ENCODE peak calls at places on chromosomes 11 and 22, in five cellular contexts. One of them, this sample, is unnamed.

GRCh38 chr22:47171441-47172221 is 409.2 kb downstream of the TBC1D22A start:
- DNase-seq in stomach: no peak
- DNase-seq in colonic mucosa: no peak
- DNase-seq in fibroblast of lung: no peak
- DNase-seq in body of pancreas: peak
- DNase-seq in this sample: no peak

GRCh38 chr22:46827781-46828180 is 65.3 kb downstream of the TBC1D22A start:
- DNase-seq in stomach: no peak
- DNase-seq in body of pancreas: no peak
- DNase-seq in fibroblast of lung: no peak
- DNase-seq in colonic mucosa: no peak
- DNase-seq in this sample: no peak

GRCh38 chr11:71420455-71421241 is 27.5 kb downstream of the DHCR7 start:
- DNase-seq in body of pancreas: peak
- DNase-seq in stomach: peak
- DNase-seq in colonic mucosa: peak
- DNase-seq in fibroblast of lung: peak
- DNase-seq in this sample: peak

GRCh38 chr22:40633036-40633435 is 3.5 kb downstream of the MRTFA start:
- DNase-seq in stomach: no peak
- DNase-seq in fibroblast of lung: no peak
- DNase-seq in colonic mucosa: no peak
- DNase-seq in body of pancreas: no peak
- DNase-seq in this sample: no peak

GRCh38 chr11:128299132-128299726 is 288.1 kb downstream of the ETS1 start:
- DNase-seq in body of pancreas: no peak
- DNase-seq in stomach: no peak
- DNase-seq in fibroblast of lung: peak
- DNase-seq in colonic mucosa: no peak
- DNase-seq in this sample: no peak

GRCh38 chr11:88103337-88104206 is 71.7 kb downstream of the RAB38 start:
- DNase-seq in body of pancreas: peak
- DNase-seq in stomach: no peak
- DNase-seq in fibroblast of lung: peak
- DNase-seq in colonic mucosa: peak
- DNase-seq in this sample: peak

GRCh38 chr11:72483412-72484186 is 49.3 kb upstream of the CLPB start:
- DNase-seq in body of pancreas: no peak
- DNase-seq in colonic mucosa: peak
- DNase-seq in stomach: no peak
- DNase-seq in fibroblast of lung: peak
- DNase-seq in this sample: peak

GRCh38 chr22:20616451-20617043 is 109.1 kb downstream of the MED15 start:
- DNase-seq in body of pancreas: no peak
- DNase-seq in fibroblast of lung: no peak
- DNase-seq in stomach: no peak
- DNase-seq in colonic mucosa: no peak
- DNase-seq in this sample: no peak

GRCh38 chr11:62694455-62695167 is 5.3 kb upstream of the LRRN4CL start:
- DNase-seq in body of pancreas: peak
- DNase-seq in stomach: peak
- DNase-seq in fibroblast of lung: peak
- DNase-seq in colonic mucosa: peak
- DNase-seq in this sample: peak

GRCh38 chr11:33695051-33695566 is 5.5 kb downstream of the C11orf91 start:
- DNase-seq in body of pancreas: peak
- DNase-seq in stomach: peak
- DNase-seq in fibroblast of lung: no peak
- DNase-seq in colonic mucosa: no peak
- DNase-seq in this sample: no peak

GRCh38 chr22:19873960-19874306 is 19.3 kb upstream of the GNB1L start:
- DNase-seq in body of pancreas: peak
- DNase-seq in stomach: no peak
- DNase-seq in colonic mucosa: peak
- DNase-seq in fibroblast of lung: no peak
- DNase-seq in this sample: no peak

GRCh38 chr22:49210606-49211005 is 617.1 kb downstream of the BRD1 start:
- DNase-seq in colonic mucosa: no peak
- DNase-seq in stomach: no peak
- DNase-seq in fibroblast of lung: no peak
- DNase-seq in body of pancreas: no peak
- DNase-seq in this sample: no peak

GRCh38 chr11:14578551-14578956 is 58.4 kb upstream of the PSMA1 start:
- DNase-seq in stomach: peak
- DNase-seq in fibroblast of lung: peak
- DNase-seq in colonic mucosa: peak
- DNase-seq in body of pancreas: no peak
- DNase-seq in this sample: no peak

GRCh38 chr22:30262917-30263741 is 3.5 kb downstream of the OSM start:
- DNase-seq in body of pancreas: peak
- DNase-seq in fibroblast of lung: peak
- DNase-seq in stomach: peak
- DNase-seq in colonic mucosa: peak
- DNase-seq in this sample: no peak

GRCh38 chr11:128458316-128458715 is 129.0 kb downstream of the ETS1 start:
- DNase-seq in fibroblast of lung: peak
- DNase-seq in colonic mucosa: no peak
- DNase-seq in body of pancreas: no peak
- DNase-seq in stomach: no peak
- DNase-seq in this sample: peak

GRCh38 chr11:45145083-45145420 is 1.4 kb upstream of the PRDM11 start:
- DNase-seq in colonic mucosa: no peak
- DNase-seq in body of pancreas: no peak
- DNase-seq in stomach: no peak
- DNase-seq in fibroblast of lung: no peak
- DNase-seq in this sample: no peak

GRCh38 chr22:37069319-37069718 is 17.8 kb downstream of the KCTD17 start:
- DNase-seq in body of pancreas: no peak
- DNase-seq in stomach: no peak
- DNase-seq in colonic mucosa: no peak
- DNase-seq in fibroblast of lung: no peak
- DNase-seq in this sample: no peak

GRCh38 chr11:73047773-73048371 is 94.2 kb downstream of the FCHSD2 start:
- DNase-seq in fibroblast of lung: no peak
- DNase-seq in stomach: no peak
- DNase-seq in colonic mucosa: no peak
- DNase-seq in body of pancreas: no peak
- DNase-seq in this sample: no peak

GRCh38 chr22:19044381-19044780 is 77.8 kb downstream of the DGCR2 start:
- DNase-seq in stomach: no peak
- DNase-seq in fibroblast of lung: no peak
- DNase-seq in body of pancreas: no peak
- DNase-seq in colonic mucosa: no peak
- DNase-seq in this sample: no peak

GRCh38 chr11:6817668-6818067 is 18.2 kb upstream of the OR6A2 start:
- DNase-seq in colonic mucosa: no peak
- DNase-seq in stomach: no peak
- DNase-seq in body of pancreas: no peak
- DNase-seq in fibroblast of lung: no peak
- DNase-seq in this sample: no peak

DNA sequence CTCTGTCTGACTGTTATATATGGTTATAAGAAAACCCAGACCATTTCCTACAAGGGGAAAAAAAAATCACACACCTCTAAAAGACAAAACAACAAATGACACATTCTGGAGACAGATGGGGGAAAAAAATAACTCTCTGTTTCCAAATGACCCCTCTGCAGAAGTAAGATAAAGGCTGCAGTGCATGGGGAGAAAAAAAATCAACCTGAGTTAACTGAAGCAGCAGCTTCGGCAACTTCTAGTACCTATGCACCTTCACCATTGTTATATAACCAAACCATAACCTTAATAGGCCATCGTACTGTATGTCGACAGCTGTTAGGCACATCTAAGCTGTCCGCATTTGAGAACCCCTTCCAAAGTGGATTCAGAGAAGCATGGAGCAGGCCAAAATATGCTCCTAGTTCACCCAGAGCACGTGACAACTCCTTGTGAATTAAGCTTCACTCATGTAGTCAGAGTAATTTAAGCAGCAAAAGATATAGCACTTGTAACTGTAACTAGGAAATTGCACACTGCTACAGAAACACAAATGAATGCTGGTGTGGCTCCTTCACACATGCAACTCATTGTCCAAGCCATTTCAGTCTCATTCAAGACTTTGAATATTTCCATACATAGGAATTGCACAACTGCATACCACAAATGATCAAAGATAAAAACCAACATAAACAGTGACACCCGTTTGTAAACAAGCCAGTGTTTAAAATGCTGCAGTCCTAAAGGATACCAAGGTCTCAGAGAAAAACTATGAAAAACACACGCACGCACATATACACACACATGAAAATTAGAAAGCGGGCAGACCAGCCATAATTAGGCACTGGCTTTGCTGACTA is 2.7 kb downstream of the SIK3 start:
- DNase-seq in body of pancreas: no peak
- DNase-seq in stomach: no peak
- DNase-seq in colonic mucosa: no peak
- DNase-seq in fibroblast of lung: peak
- DNase-seq in this sample: no peak
- H3K27ac ChIP-seq in body of pancreas: no peak
- H3K27ac ChIP-seq in stomach: peak
- H3K27ac ChIP-seq in colonic mucosa: peak
- H3K27ac ChIP-seq in fibroblast of lung: peak
- H3K27ac ChIP-seq in this sample: no peak

GRCh38 chr11:102794382-102794781 is 3.6 kb downstream of the MMP1 start:
- DNase-seq in fibroblast of lung: no peak
- DNase-seq in body of pancreas: no peak
- DNase-seq in colonic mucosa: no peak
- DNase-seq in stomach: no peak
- DNase-seq in this sample: no peak

GRCh38 chr11:102800774-102801173 is 2.8 kb upstream of the MMP1 start:
- DNase-seq in body of pancreas: no peak
- DNase-seq in stomach: no peak
- DNase-seq in colonic mucosa: no peak
- DNase-seq in fibroblast of lung: no peak
- DNase-seq in this sample: no peak

GRCh38 chr11:102798012-102798746 is at the start of gene MMP1:
- DNase-seq in stomach: no peak
- DNase-seq in body of pancreas: no peak
- DNase-seq in colonic mucosa: no peak
- DNase-seq in fibroblast of lung: peak
- DNase-seq in this sample: peak

GRCh38 chr11:102802341-102802740 is 4.4 kb upstream of the MMP1 start:
- DNase-seq in stomach: no peak
- DNase-seq in colonic mucosa: no peak
- DNase-seq in body of pancreas: no peak
- DNase-seq in fibroblast of lung: peak
- DNase-seq in this sample: peak

DNA sequence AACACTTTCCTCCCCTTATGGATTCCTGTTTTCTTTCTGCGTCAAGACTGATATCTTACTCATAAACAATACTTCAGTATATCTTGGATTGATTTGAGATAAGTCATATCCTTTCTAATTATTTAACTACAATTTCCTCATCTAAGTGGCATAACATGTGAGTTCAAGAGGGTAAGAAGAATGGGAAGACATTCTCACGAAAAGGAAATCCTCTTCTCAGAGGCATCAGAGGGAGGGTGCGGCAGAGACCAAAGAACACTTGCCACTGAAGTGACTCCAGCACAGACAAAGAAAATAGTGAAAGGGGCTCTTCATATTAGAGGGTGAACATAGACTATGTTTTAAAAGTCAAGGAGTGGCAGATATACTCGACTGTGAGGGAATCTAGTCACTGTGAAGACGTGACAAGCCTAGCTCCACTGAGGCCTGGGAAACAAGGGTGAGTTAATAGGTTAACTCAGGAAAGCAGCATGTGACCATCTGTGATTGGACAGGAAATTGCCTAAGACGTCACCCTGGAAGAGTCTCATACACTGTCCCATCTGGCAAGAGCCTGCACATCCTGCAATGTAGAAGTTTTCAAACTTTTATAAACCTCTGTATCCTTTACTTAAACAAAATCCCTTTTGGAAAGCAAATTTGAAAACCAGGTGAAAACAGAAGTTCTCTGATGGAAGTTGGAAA is 1.8 kb upstream of the MMP1 start:
- DNase-seq in body of pancreas: no peak
- DNase-seq in fibroblast of lung: no peak
- DNase-seq in stomach: no peak
- DNase-seq in colonic mucosa: no peak
- DNase-seq in this sample: no peak
- H3K27ac ChIP-seq in body of pancreas: no peak
- H3K27ac ChIP-seq in fibroblast of lung: no peak
- H3K27ac ChIP-seq in stomach: no peak
- H3K27ac ChIP-seq in colonic mucosa: no peak
- H3K27ac ChIP-seq in this sample: no peak

GRCh38 chr11:11313426-11313825 is 39.6 kb downstream of the CSNK2A3 start:
- DNase-seq in body of pancreas: peak
- DNase-seq in fibroblast of lung: peak
- DNase-seq in colonic mucosa: no peak
- DNase-seq in stomach: no peak
- DNase-seq in this sample: peak
- H3K27ac ChIP-seq in body of pancreas: no peak
- H3K27ac ChIP-seq in fibroblast of lung: no peak
- H3K27ac ChIP-seq in colonic mucosa: no peak
- H3K27ac ChIP-seq in stomach: no peak
- H3K27ac ChIP-seq in this sample: peak

GRCh38 chr11:121040614-121041002 is 16.7 kb downstream of the TBCEL start:
- DNase-seq in colonic mucosa: no peak
- DNase-seq in fibroblast of lung: no peak
- DNase-seq in stomach: no peak
- DNase-seq in body of pancreas: no peak
- DNase-seq in this sample: no peak

GRCh38 chr11:121042296-121042695 is 18.4 kb downstream of the TBCEL start:
- DNase-seq in stomach: no peak
- DNase-seq in colonic mucosa: no peak
- DNase-seq in body of pancreas: no peak
- DNase-seq in fibroblast of lung: no peak
- DNase-seq in this sample: no peak

GRCh38 chr11:121038642-121039409 is 14.9 kb downstream of the TBCEL start:
- DNase-seq in stomach: no peak
- DNase-seq in fibroblast of lung: no peak
- DNase-seq in body of pancreas: no peak
- DNase-seq in colonic mucosa: no peak
- DNase-seq in this sample: no peak

GRCh38 chr11:121041072-121041471 is 17.2 kb downstream of the TBCEL start:
- DNase-seq in body of pancreas: no peak
- DNase-seq in stomach: no peak
- DNase-seq in fibroblast of lung: no peak
- DNase-seq in colonic mucosa: no peak
- DNase-seq in this sample: no peak

DNA sequence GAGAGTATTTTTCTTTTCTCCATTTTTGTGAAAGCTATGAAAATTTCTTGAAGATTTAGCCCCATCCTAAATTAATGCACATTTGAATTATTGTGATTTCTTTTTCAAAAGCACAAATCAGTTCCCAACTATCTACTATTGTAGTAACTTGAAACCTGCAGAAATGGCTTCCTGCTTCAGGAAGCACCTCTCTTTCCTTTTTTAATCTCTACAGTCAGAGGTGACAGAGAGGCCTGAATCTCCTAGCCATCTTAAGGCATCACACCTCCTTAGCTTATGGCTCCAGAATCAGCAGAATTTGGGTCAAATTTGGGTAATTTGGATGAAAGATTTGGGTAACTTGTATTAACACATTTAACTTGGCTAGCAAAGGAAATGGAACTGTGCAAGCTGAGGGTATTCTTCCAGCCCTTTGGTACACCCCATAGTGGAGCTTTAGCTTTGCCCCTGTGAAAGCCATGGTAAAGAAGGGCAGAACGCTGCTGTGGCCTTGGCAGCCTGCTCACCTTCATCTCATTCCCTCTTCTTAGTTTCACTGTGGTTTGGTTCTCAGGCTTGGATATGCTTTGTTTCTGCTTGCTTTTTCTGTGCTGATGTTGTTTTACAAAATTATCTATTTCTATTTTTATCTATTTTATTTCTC is 16.2 kb downstream of the TBCEL start:
- DNase-seq in stomach: no peak
- DNase-seq in colonic mucosa: no peak
- DNase-seq in fibroblast of lung: no peak
- DNase-seq in body of pancreas: no peak
- DNase-seq in this sample: no peak
- H3K27ac ChIP-seq in stomach: no peak
- H3K27ac ChIP-seq in colonic mucosa: no peak
- H3K27ac ChIP-seq in fibroblast of lung: no peak
- H3K27ac ChIP-seq in body of pancreas: no peak
- H3K27ac ChIP-seq in this sample: no peak